ENCODE peak calls at places on chromosomes 16 and 17, in seven cellular contexts. Z, W, Y, A, F, K and N are unnamed samples. For H3K4me1, the result is how much of the 10 kb centered on the place peaks cover.

GRCh38 chr17:71762526-71762925 is 358.3 kb upstream of the SOX9 start:
- DNase-seq in F (no peak), Z (no peak), W (no peak), Y (no peak), A (no peak), K (no peak), N (no peak)

GRCh38 chr17:45357364-45357997 is 40.7 kb upstream of the MAP3K14 start:
- DNase-seq in W (no peak), Y (no peak), F (no peak), A (no peak), Z (no peak), K (no peak), N (no peak)

GRCh38 chr16:16780588-16780987 is 401.6 kb downstream of the NPIPA7 start:
- DNase-seq in K (no peak), F (no peak), A (no peak), Y (no peak), Z (no peak), W (no peak), N (no peak)

GRCh38 chr17:82497483-82498405 is 21.8 kb upstream of the FOXK2 start:
- DNase-seq in W (no peak), Y (no peak), F (no peak), A (no peak), K (peak), Z (no peak), N (peak)

GRCh38 chr17:78144736-78145641 is 1.2 kb upstream of the C17orf99 start:
- DNase-seq in K (peak), Z (peak), F (no peak), A (no peak), W (no peak), Y (no peak), N (no peak)

GRCh38 chr17:15392326-15392739 is 50.9 kb upstream of the TEKT3 start:
- DNase-seq in Z (no peak), K (no peak), W (no peak), A (no peak), Y (no peak), F (peak), N (no peak)

GRCh38 chr16:81170824-81171223 is 67.7 kb upstream of the BCO1 start:
- DNase-seq in K (no peak), F (no peak), A (no peak), Z (no peak), Y (no peak), W (no peak), N (no peak)

GRCh38 chr16:81945665-81946064 is 65.6 kb downstream of the SDR42E1 start:
- DNase-seq in W (no peak), F (no peak), A (no peak), K (no peak), Z (no peak), Y (no peak), N (no peak)

GRCh38 chr16:12113581-12114375 is 137.2 kb downstream of the SNX29 start:
- DNase-seq in Z (no peak), W (peak), Y (no peak), A (no peak), F (no peak), K (no peak), N (no peak)

GRCh38 chr17:57898487-57899311 is 48.9 kb upstream of the MRPS23 start:
- DNase-seq in K (peak), A (peak), Y (peak), F (peak), W (peak), Z (peak), N (peak)

GRCh38 chr17:1577186-1577585 is 14.6 kb upstream of the PITPNA start:
- DNase-seq in K (peak), F (peak), Y (peak), W (no peak), A (peak), Z (peak), N (peak)

GRCh38 chr17:42700890-42701289 is 18.6 kb downstream of the CNTNAP1 start:
- DNase-seq in K (no peak), A (no peak), Z (no peak), Y (no peak), F (no peak), W (peak), N (no peak)

GRCh38 chr16:80743273-80743672 is 61.1 kb downstream of the CDYL2 start:
- DNase-seq in Y (no peak), F (no peak), W (no peak), A (no peak), K (no peak), Z (no peak), N (no peak)

GRCh38 chr16:85912271-85912974 is 13.5 kb downstream of the IRF8 start:
- DNase-seq in Y (no peak), Z (no peak), A (no peak), W (no peak), F (no peak), K (no peak), N (peak)

GRCh38 chr17:29510953-29511352 is 55.9 kb downstream of the ABHD15 start:
- DNase-seq in Y (no peak), F (no peak), K (no peak), A (no peak), W (no peak), Z (no peak), N (no peak)

GRCh38 chr17:82297280-82297803 is 20.1 kb downstream of the CD7 start:
- DNase-seq in F (peak), A (peak), Y (peak), W (peak), Z (peak), K (peak), N (peak)

GRCh38 chr16:66167564-66168291 is 198.8 kb upstream of the CDH5 start:
- DNase-seq in Z (no peak), Y (peak), W (no peak), A (no peak), F (no peak), K (no peak), N (no peak)

GRCh38 chr17:46108120-46108519 is 85.1 kb downstream of the KANSL1 start:
- DNase-seq in W (no peak), F (no peak), A (no peak), Y (no peak), K (no peak), Z (no peak), N (no peak)

GRCh38 chr17:57755479-57756070 is 10.5 kb upstream of the CCDC182 start:
- DNase-seq in W (no peak), Y (no peak), A (no peak), F (no peak), K (no peak), Z (no peak), N (no peak)

GRCh38 chr16:14562691-14563491 is 67.2 kb downstream of the PARN start:
- DNase-seq in W (no peak), A (peak), Y (peak), Z (peak), K (no peak), F (no peak), N (peak)

GRCh38 chr17:29918922-29919856 is 10.8 kb downstream of the SSH2 start:
- DNase-seq in A (no peak), F (no peak), K (peak), Z (no peak), W (no peak), Y (no peak), N (no peak)

GRCh38 chr17:37726891-37727780 is 17.7 kb downstream of the HNF1B start:
- DNase-seq in Y (no peak), A (no peak), W (no peak), F (no peak), K (no peak), Z (no peak), N (no peak)
- H3K4me1 ChIP-seq in Y (under half), A (under half), W (under half), F (under half), K (under half), Z (under half), N (under half)

GRCh38 chr17:80760501-80760900 is 215.9 kb downstream of the RPTOR start:
- DNase-seq in A (no peak), K (peak), Y (no peak), F (no peak), Z (no peak), W (no peak), N (no peak)
- H3K27ac ChIP-seq in A (peak), K (peak), Y (no peak), F (no peak), Z (no peak), W (peak), N (no peak)

GRCh38 chr17:6660765-6661463 is 9.4 kb downstream of the C17orf100 start:
- DNase-seq in Z (no peak), K (no peak), F (no peak), A (no peak), W (no peak), Y (no peak), N (no peak)

GRCh38 chr17:6660101-6660500 is 8.5 kb downstream of the C17orf100 start:
- DNase-seq in W (no peak), K (no peak), F (no peak), Z (no peak), Y (no peak), A (no peak), N (no peak)

GRCh38 chr17:6657633-6658287 is 6.2 kb downstream of the C17orf100 start:
- DNase-seq in F (no peak), Z (no peak), W (no peak), A (no peak), K (peak), Y (no peak), N (no peak)

GRCh38 chr17:6651483-6652452 is at the start of the genes C17orf100 and MED31:
- DNase-seq in A (peak), Z (peak), K (peak), Y (peak), F (peak), W (peak), N (peak)

DNA sequence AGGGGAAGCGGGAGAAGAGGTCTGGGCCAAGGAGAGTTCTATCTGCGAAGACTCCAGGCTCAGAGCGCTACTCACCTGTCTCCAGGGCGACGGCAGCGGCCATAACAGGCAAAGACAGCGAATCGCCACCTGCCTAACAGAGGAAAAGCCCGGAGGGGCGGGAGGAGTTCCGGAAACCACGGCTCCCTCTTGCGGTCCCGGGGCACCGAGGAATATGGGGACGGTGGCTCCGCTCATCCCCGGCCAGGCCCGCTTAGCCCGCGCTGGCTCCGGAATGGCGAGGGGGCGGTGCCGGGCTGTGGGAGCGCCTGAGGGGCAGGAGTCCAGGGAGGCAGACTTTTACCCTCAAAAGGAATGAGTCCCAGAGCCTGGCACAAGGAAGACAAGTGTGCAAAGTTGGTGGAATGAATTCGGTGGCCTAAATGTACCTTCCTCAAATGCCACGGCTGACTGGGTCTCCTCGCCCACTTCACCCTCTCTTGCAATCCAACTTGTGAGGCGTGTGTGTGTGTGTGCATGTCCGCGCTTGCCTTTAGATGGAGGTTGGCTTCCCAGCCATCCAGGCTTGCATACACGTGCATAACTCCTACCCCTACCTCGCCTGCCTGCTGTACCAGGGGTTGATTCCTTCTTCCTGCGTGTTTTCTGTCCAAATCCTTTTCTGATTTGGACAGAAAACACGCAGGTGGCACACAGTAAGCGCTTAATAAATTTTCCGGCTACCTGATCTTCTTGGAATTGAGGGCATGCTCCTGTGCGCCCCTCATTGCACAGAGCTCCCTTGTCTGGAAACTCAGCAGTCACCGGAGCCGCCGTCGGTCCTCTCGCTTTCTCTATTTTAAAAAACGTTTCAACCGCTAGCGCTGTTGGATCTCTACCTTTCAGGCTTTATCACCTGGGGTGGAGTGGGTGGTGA is 3.5 kb downstream of the C17orf100 start:
- DNase-seq in K (no peak), F (no peak), A (no peak), W (no peak), Y (no peak), Z (no peak), N (no peak)
- TF ChIP-seq CTCF in K (no peak), F (peak), A (no peak), W (no peak), Y (no peak), Z (no peak), N (no peak)

GRCh38 chr17:79842136-79842655 is 3.0 kb upstream of the CBX4 start:
- DNase-seq in Z (no peak), W (no peak), F (no peak), Y (no peak), A (no peak), K (no peak), N (no peak)
- H3K4me1 ChIP-seq in Z (half or more), W (half or more), F (half or more), Y (under half), A (half or more), K (under half), N (under half)